ENCODE peak calls at places on chromosomes 1 and 21, in eight cellular contexts. B is BE2C, R is fibroblast of lung, M is epithelial cell of proximal tubule, E is cardiac muscle cell, V is astrocyte of the spinal cord, K is AG04449, Q is fibroblast of mammary gland. A is an unnamed sample.

GRCh38 chr1:61081637-61082335 is 575 bp upstream of the NFIA start:
- DNase-seq in B (peak), R (peak), M (no peak), E (peak), V (peak), K (no peak), Q (peak), A (no peak)

GRCh38 chr1:156486421-156487344 is 13.9 kb downstream of the MEF2D start:
- DNase-seq in B (no peak), R (no peak), M (no peak), E (no peak), V (no peak), K (no peak), Q (no peak), A (no peak)

GRCh38 chr1:6266641-6267040 is 5.7 kb upstream of the GPR153 start:
- DNase-seq in B (no peak), R (no peak), M (no peak), E (no peak), V (no peak), K (no peak), Q (no peak), A (no peak)

GRCh38 chr1:38418195-38419030 is 371.8 kb upstream of the POU3F1 start:
- DNase-seq in B (peak), R (no peak), M (no peak), E (no peak), V (peak), K (no peak), Q (no peak), A (no peak)

GRCh38 chr1:88731475-88731874 is 47.4 kb downstream of the PKN2 start:
- DNase-seq in B (no peak), R (peak), M (peak), E (peak), V (peak), K (peak), Q (peak), A (no peak)

GRCh38 chr1:172180886-172181285 is 239.6 kb upstream of the C1orf105 start:
- DNase-seq in B (no peak), R (peak), M (no peak), E (peak), V (peak), K (no peak), Q (peak), A (peak)

GRCh38 chr1:176938375-176938774 is 226.1 kb downstream of the ASTN1 start:
- DNase-seq in B (no peak), R (no peak), M (no peak), E (no peak), V (no peak), K (no peak), Q (no peak), A (no peak)

GRCh38 chr1:245448858-245449534 is 294.2 kb downstream of the KIF26B start:
- DNase-seq in B (peak), R (peak), M (no peak), E (peak), V (peak), K (no peak), Q (peak), A (no peak)

GRCh38 chr21:40765771-40766170 is 81.2 kb downstream of the DSCAM start:
- DNase-seq in B (no peak), R (no peak), M (no peak), E (no peak), V (no peak), K (no peak), Q (no peak), A (no peak)

GRCh38 chr1:7433896-7434295 is 337.2 kb upstream of the VAMP3 start:
- DNase-seq in B (no peak), R (no peak), M (no peak), E (no peak), V (no peak), K (no peak), Q (no peak), A (no peak)

GRCh38 chr1:226217273-226217672 is 6.2 kb upstream of the MIXL1 start:
- DNase-seq in B (no peak), R (peak), M (no peak), E (peak), V (no peak), K (no peak), Q (peak), A (no peak)

DNA sequence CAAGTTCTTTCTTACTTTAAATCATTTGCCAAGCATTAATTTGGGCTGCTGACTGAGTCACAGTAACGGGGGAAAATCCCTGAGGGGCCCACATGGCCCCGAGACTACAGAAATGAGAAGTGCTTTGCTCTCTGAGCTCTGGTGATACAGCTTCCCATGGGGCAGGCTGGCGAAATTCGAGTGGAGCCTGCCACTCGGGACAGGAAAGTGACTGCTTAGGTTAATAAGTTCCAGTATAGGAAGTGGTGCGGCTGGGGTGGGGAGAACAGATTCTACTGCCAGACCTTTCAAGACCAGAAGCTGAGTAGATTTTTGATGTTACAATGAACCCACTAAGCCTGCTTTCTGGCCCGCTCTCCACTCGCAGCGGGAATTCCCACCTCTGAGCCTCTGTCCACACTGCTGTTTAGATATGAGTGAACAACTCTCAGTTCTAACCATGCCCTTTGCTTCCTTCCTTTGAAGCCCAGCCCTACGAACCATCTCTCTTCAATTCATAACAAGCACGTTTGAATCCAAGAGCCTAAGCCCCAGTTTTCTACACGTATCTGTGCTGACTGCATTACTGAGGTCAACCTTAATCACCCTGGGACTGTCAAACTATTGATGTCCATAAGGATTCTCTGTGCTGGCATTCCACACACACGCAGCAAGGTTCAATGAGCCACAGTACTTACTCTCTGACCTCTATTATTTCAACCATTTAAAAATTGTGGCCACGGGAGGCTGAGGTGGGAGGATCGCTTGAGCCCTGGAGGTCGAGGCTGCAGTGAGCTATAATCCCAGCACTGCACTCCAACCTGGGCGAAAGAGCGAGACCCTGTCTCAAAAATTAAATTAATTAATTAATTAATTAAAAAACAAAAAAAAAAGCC is 9.6 kb downstream of the ZBTB17 start:
- DNase-seq in B (no peak), R (no peak), M (no peak), E (no peak), V (no peak), K (no peak), Q (peak), A (peak)
- H3K4me3 ChIP-seq in B (no peak), R (no peak), M (no peak), E (no peak), V (no peak), K (no peak), Q (no peak), A (peak)

DNA sequence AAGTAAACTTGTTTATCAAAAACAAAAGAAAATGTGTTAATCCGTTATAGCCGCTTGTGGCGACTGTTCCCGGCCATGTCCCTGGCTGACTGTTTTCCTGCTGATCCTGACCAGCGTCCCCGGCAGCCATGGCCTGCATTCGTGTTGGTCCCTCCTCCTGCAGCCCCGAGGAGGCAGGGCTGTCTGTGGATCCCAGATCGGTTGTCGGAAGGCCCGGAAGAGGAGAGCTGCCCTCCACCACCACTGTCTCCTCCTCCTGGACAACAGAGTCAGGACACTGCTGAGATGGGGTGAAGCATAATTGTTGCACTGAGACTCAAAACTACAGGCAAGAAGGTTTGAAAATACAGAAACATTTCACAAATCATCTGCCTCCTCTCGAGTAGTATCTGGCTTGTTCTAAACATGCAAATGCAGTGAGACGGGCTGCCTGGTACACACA is 3.6 kb upstream of the MXRA8 start:
- DNase-seq in B (peak), R (peak), M (no peak), E (peak), V (peak), K (no peak), Q (peak), A (no peak)
- TF ChIP-seq CTCF in B (no peak), R (peak), M (no peak), E (peak), V (peak), K (peak), Q (peak), A (no peak)

GRCh38 chr1:178093150-178093957 is 550 bp upstream of the RASAL2 start:
- DNase-seq in B (peak), R (peak), M (peak), E (peak), V (peak), K (peak), Q (peak), A (peak)

GRCh38 chr1:178088651-178089050 is 5.3 kb upstream of the RASAL2 start:
- DNase-seq in B (no peak), R (no peak), M (no peak), E (no peak), V (no peak), K (no peak), Q (no peak), A (no peak)

GRCh38 chr1:178094752-178095645 is 1.1 kb downstream of the RASAL2 start:
- DNase-seq in B (no peak), R (peak), M (no peak), E (peak), V (peak), K (no peak), Q (peak), A (no peak)

GRCh38 chr1:178093958-178094751 is at the start of gene RASAL2:
- DNase-seq in B (peak), R (peak), M (no peak), E (peak), V (peak), K (no peak), Q (peak), A (peak)

DNA sequence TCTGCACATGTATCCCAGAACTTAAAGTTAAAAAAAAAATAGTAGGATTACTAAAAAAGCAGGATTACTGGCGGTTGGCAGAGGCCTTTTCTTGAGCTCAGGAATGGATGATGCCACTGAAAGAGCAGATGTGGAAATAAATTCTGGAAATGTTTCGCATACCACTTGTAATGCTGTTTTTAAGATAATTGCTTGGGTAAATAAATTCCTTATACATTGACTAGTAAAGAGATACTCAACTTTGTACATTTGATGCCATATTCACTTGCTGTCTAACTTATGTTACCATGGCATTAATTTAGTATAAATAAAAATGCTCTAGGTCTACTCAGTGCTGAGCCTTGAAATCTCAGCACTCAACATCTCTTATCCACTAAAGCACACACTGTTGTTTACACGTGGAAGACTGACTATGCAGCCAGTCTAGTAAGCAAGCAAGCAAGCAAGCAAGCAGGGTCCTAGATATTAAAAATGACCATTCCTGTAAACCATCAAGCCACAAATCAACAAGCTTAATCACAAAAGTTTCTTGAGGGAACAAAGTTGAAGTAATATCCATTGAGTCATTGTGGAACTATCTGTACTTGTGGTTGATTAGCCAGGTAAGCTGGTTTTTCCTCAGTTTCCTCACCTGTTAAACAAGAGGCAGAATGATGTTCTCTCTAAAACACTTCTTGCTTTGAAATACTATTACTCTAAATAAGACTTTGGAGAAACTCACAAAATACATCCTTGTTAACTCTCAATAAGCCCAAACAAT is 1.7 kb upstream of the RASAL2 start:
- DNase-seq in B (no peak), R (no peak), M (no peak), E (peak), V (no peak), K (peak), Q (peak), A (no peak)
- H3K4me3 ChIP-seq in B (no peak), R (peak), M (no peak), E (no peak), V (no peak), K (peak), Q (peak), A (no peak)

GRCh38 chr1:242004751-242005495 is 6.0 kb upstream of the MAP1LC3C start:
- DNase-seq in B (no peak), R (no peak), M (no peak), E (no peak), V (no peak), K (no peak), Q (no peak), A (no peak)
- TF ChIP-seq CTCF in B (no peak), R (no peak), M (no peak), E (no peak), V (no peak), K (no peak), Q (no peak), A (no peak)

DNA sequence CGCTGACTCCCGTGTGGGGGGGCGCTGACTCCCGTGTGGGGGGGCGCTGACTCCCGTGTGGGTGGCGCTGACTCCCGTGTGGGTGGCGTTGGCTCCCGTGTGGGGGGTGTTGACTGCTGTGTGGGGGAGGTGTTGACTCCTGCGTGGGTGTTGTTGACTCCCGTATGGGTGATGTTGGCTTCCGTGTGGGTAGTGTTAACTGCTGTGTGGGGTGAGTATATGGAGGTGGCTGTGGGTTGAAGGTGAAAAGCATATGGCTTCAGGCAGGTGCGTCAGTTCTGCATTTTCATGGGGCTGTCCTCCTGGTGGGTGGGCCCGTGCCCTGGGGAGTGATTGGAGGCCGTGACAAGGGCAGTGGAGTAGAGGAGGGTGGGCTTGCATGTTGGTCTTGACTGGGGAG is 7.9 kb downstream of the PLCH2 start:
- DNase-seq in B (no peak), R (no peak), M (no peak), E (no peak), V (no peak), K (no peak), Q (no peak), A (no peak)
- H3K4me3 ChIP-seq in B (no peak), R (no peak), M (no peak), E (no peak), V (no peak), K (no peak), Q (no peak), A (no peak)

GRCh38 chr1:178024504-178024903 is 54.6 kb upstream of the SEC16B start:
- DNase-seq in B (no peak), R (no peak), M (no peak), E (no peak), V (no peak), K (no peak), Q (no peak), A (no peak)

GRCh38 chr1:178023181-178023618 is 53.3 kb upstream of the SEC16B start:
- DNase-seq in B (no peak), R (peak), M (no peak), E (peak), V (no peak), K (no peak), Q (no peak), A (no peak)

GRCh38 chr1:178021955-178022354 is 52.1 kb upstream of the SEC16B start:
- DNase-seq in B (no peak), R (no peak), M (no peak), E (no peak), V (no peak), K (no peak), Q (no peak), A (no peak)

GRCh38 chr1:178019622-178020021 is 49.8 kb upstream of the SEC16B start:
- DNase-seq in B (no peak), R (no peak), M (no peak), E (no peak), V (no peak), K (no peak), Q (no peak), A (no peak)

GRCh38 chr1:178020968-178021640 is 51.2 kb upstream of the SEC16B start:
- DNase-seq in B (no peak), R (no peak), M (no peak), E (no peak), V (no peak), K (no peak), Q (no peak), A (no peak)
- TF ChIP-seq CTCF in B (no peak), R (no peak), M (no peak), E (no peak), V (no peak), K (no peak), Q (no peak), A (no peak)

A was measured in GM06990.